ENCODE peak calls at places on chromosomes 11 and 22, in five cellular contexts. Z is astrocyte of the spinal cord; B is stimulated activated CD8-positive, alpha-beta memory T cell treated with anti-CD3 and anti-CD28 coated beads, Interleukin-4, amount 100 ng/mL, for 1 hour; H is foreskin melanocyte; M is GM03348. G is an unnamed sample.

GRCh38 chr22:44531487-44531886 is 33.5 kb upstream of the RTL6 start:
- DNase-seq in Z (no peak), B (no peak), H (no peak), M (no peak), G (no peak)

GRCh38 chr11:66082936-66083698 is 13.0 kb downstream of the PACS1 start:
- DNase-seq in Z (no peak), B (no peak), H (no peak), M (no peak), G (no peak)

GRCh38 chr11:65505434-65506315 is 6.8 kb downstream of the MALAT1 start:
- DNase-seq in Z (peak), B (no peak), H (no peak), M (no peak), G (no peak)

GRCh38 chr11:115550291-115551059 is 46.3 kb upstream of the CADM1 start:
- DNase-seq in Z (no peak), B (no peak), H (no peak), M (no peak), G (no peak)

GRCh38 chr22:44351685-44352377 is 39.1 kb upstream of the SHISAL1 start:
- DNase-seq in Z (peak), B (no peak), H (no peak), M (peak), G (no peak)

GRCh38 chr11:62390237-62390636 is 28.6 kb upstream of the SCGB1A1 start:
- DNase-seq in Z (no peak), B (no peak), H (no peak), M (no peak), G (no peak)

GRCh38 chr11:126585388-126586302 is 230.2 kb downstream of the ST3GAL4 start:
- DNase-seq in Z (peak), B (no peak), H (peak), M (peak), G (peak)

GRCh38 chr22:21026783-21027692 is 5.3 kb downstream of the SLC7A4 start:
- DNase-seq in Z (peak), B (no peak), H (no peak), M (peak), G (no peak)

GRCh38 chr11:69834811-69835800 is 15.9 kb upstream of the FGF3 start:
- DNase-seq in Z (no peak), B (no peak), H (no peak), M (no peak), G (no peak)

GRCh38 chr11:17692931-17693330 is 26.4 kb upstream of the MYOD1 start:
- DNase-seq in Z (no peak), B (no peak), H (no peak), M (no peak), G (no peak)

GRCh38 chr11:94507485-94507884 is 4.8 kb upstream of the C11orf97 start:
- DNase-seq in Z (no peak), B (no peak), H (no peak), M (no peak), G (no peak)

GRCh38 chr22:47153854-47154542 is 391.5 kb downstream of the TBC1D22A start:
- DNase-seq in Z (no peak), B (no peak), H (no peak), M (no peak), G (no peak)

GRCh38 chr11:72220696-72221363 is 3.7 kb upstream of the INPPL1 start:
- DNase-seq in Z (no peak), B (no peak), H (no peak), M (no peak), G (no peak)

GRCh38 chr22:42680648-42681047 is 31.5 kb upstream of the CYB5R3 start:
- DNase-seq in Z (peak), B (no peak), H (peak), M (peak), G (peak)

GRCh38 chr11:15307600-15307999 is 192.9 kb downstream of the INSC start:
- DNase-seq in Z (no peak), B (no peak), H (no peak), M (no peak), G (no peak)

GRCh38 chr22:36197065-36197440 is 4.6 kb downstream of the APOL4 start:
- DNase-seq in Z (peak), B (no peak), H (no peak), M (no peak), G (no peak)

GRCh38 chr11:65305501-65306268 is 9.0 kb upstream of the CDC42EP2 start:
- DNase-seq in Z (peak), B (no peak), H (no peak), M (no peak), G (no peak)

GRCh38 chr22:18035740-18036139 is 11.4 kb upstream of the MICAL3 start:
- DNase-seq in Z (no peak), B (no peak), H (no peak), M (no peak), G (no peak)

GRCh38 chr11:110198031-110198729 is 98.2 kb downstream of the RDX start:
- DNase-seq in Z (peak), B (no peak), H (no peak), M (no peak), G (no peak)

GRCh38 chr11:127052420-127052819 is 51.9 kb upstream of the KIRREL3 start:
- DNase-seq in Z (no peak), B (no peak), H (no peak), M (peak), G (no peak)

GRCh38 chr11:65446446-65447277 is 24.1 kb downstream of the NEAT1 start:
- DNase-seq in Z (peak), B (no peak), H (peak), M (no peak), G (no peak)

GRCh38 chr22:24331468-24332440 is 61.1 kb downstream of the SPECC1L start:
- DNase-seq in Z (no peak), B (no peak), H (no peak), M (no peak), G (no peak)

GRCh38 chr11:32829680-32830412 is at the start of gene PRRG4:
- DNase-seq in Z (peak), B (no peak), H (no peak), M (peak), G (peak)

GRCh38 chr11:57324886-57325734 is at the start of gene TNKS1BP1:
- DNase-seq in Z (peak), B (peak), H (peak), M (peak), G (peak)

GRCh38 chr22:42930810-42931420 is 73.8 kb upstream of the ARFGAP3 start:
- DNase-seq in Z (no peak), B (no peak), H (no peak), M (peak), G (no peak)

GRCh38 chr11:15471709-15472404 is 357.1 kb downstream of the INSC start:
- DNase-seq in Z (no peak), B (no peak), H (no peak), M (no peak), G (no peak)

GRCh38 chr11:61332266-61332822 is 561 bp downstream of the DDB1 start:
- DNase-seq in Z (peak), B (no peak), H (no peak), M (peak), G (peak)

GRCh38 chr11:44565008-44565745 is at the start of gene CD82:
- DNase-seq in Z (peak), B (peak), H (peak), M (peak), G (peak)

GRCh38 chr11:67522338-67522737 is 908 bp downstream of the CABP2 start:
- DNase-seq in Z (no peak), B (no peak), H (no peak), M (no peak), G (no peak)

GRCh38 chr11:64745219-64745522 is 1.2 kb upstream of the RASGRP2 start:
- DNase-seq in Z (no peak), B (peak), H (no peak), M (no peak), G (no peak)

GRCh38 chr11:129937592-129938238 is 42.3 kb upstream of the NFRKB start:
- DNase-seq in Z (no peak), B (no peak), H (no peak), M (no peak), G (no peak)

GRCh38 chr22:20956258-20957117 is 10.6 kb upstream of the AIFM3 start:
- DNase-seq in Z (peak), B (no peak), H (no peak), M (no peak), G (no peak)

GRCh38 chr11:3220101-3220500 is 1.5 kb upstream of the MRGPRG start:
- DNase-seq in Z (no peak), B (no peak), H (no peak), M (no peak), G (no peak)

GRCh38 chr11:99148352-99148751 is 127.6 kb downstream of the CNTN5 start:
- DNase-seq in Z (no peak), B (no peak), H (no peak), M (no peak), G (no peak)

GRCh38 chr11:11580012-11580411 is 41.8 kb downstream of the GALNT18 start:
- DNase-seq in Z (no peak), B (no peak), H (no peak), M (no peak), G (no peak)

GRCh38 chr11:33375688-33376311 is 118.6 kb downstream of the HIPK3 start:
- DNase-seq in Z (peak), B (no peak), H (no peak), M (peak), G (no peak)

GRCh38 chr11:107769189-107769588 is 57.3 kb upstream of the SLN start:
- DNase-seq in Z (peak), B (no peak), H (no peak), M (no peak), G (no peak)

GRCh38 chr11:60870733-60871377 is 3.5 kb downstream of the ZP1 start:
- DNase-seq in Z (no peak), B (no peak), H (no peak), M (no peak), G (no peak)

G was measured in COLO829.